ENCODE peak calls at places on chromosomes 3 and 15, in four cellular contexts. K, M, V and B are unnamed samples. For H3K9me3, the result is how much of the 10 kb centered on the place peaks cover.

GRCh38 chr15:40272713-40273056 is 10.2 kb downstream of the ANKRD63 start:
- ATAC-seq in K (peak), M (no peak), V (peak), B (no peak)

GRCh38 chr3:194852836-194853508 is 167.3 kb downstream of the FAM43A start:
- ATAC-seq in K (no peak), M (no peak), V (no peak), B (no peak)

GRCh38 chr3:144879701-144880100 is 908.1 kb downstream of the DIPK2A start:
- ATAC-seq in K (no peak), M (no peak), V (no peak), B (no peak)

GRCh38 chr15:63191895-63192603 is 2.6 kb downstream of the RAB8B start:
- ATAC-seq in K (no peak), M (peak), V (no peak), B (no peak)

GRCh38 chr3:185717627-185718330 is 107.1 kb downstream of the IGF2BP2 start:
- ATAC-seq in K (peak), M (peak), V (peak), B (no peak)

GRCh38 chr3:12981631-12982265 is 91.5 kb downstream of the IQSEC1 start:
- ATAC-seq in K (no peak), M (no peak), V (no peak), B (no peak)

GRCh38 chr3:52234516-52235447 is 4.2 kb downstream of the TWF2 start:
- ATAC-seq in K (no peak), M (no peak), V (no peak), B (no peak)

GRCh38 chr15:23446215-23447106 is 582 bp downstream of the GOLGA6L2 start:
- ATAC-seq in K (no peak), M (peak), V (peak), B (no peak)

GRCh38 chr3:98185180-98185579 is 18.7 kb downstream of the OR5H15 start:
- ATAC-seq in K (no peak), M (no peak), V (peak), B (no peak)

GRCh38 chr15:60814062-60814461 is 335.1 kb upstream of the ICE2 start:
- ATAC-seq in K (no peak), M (no peak), V (no peak), B (no peak)

GRCh38 chr3:43882976-43883680 is 192.4 kb downstream of the ABHD5 start:
- ATAC-seq in K (no peak), M (no peak), V (no peak), B (no peak)

GRCh38 chr3:161413127-161413854 is 42.0 kb upstream of the SPTSSB start:
- ATAC-seq in K (no peak), M (no peak), V (no peak), B (no peak)

GRCh38 chr15:85329561-85330421 is 50.6 kb upstream of the AKAP13 start:
- ATAC-seq in K (peak), M (no peak), V (peak), B (no peak)

GRCh38 chr3:144437989-144438388 is 466.4 kb downstream of the DIPK2A start:
- ATAC-seq in K (no peak), M (no peak), V (no peak), B (peak)

GRCh38 chr15:63446260-63446659 is 58.1 kb upstream of the USP3 start:
- ATAC-seq in K (no peak), M (no peak), V (no peak), B (no peak)

GRCh38 chr3:14077310-14077709 is 47.4 kb downstream of the CHCHD4 start:
- ATAC-seq in K (no peak), M (no peak), V (no peak), B (no peak)

GRCh38 chr3:49461443-49462171 is 8.5 kb upstream of the DAG1 start:
- ATAC-seq in K (peak), M (no peak), V (peak), B (no peak)

GRCh38 chr3:59753805-59754204 is 704.0 kb upstream of the CFAP20DC start:
- ATAC-seq in K (no peak), M (no peak), V (no peak), B (no peak)

GRCh38 chr15:41983221-41983620 is 10.9 kb upstream of the EHD4 start:
- ATAC-seq in K (no peak), M (no peak), V (peak), B (no peak)

GRCh38 chr15:59453474-59454215 is 15.7 kb downstream of the FAM81A start:
- ATAC-seq in K (peak), M (no peak), V (no peak), B (no peak)

GRCh38 chr3:50637945-50638344 is 21.0 kb downstream of the MAPKAPK3 start:
- ATAC-seq in K (no peak), M (no peak), V (no peak), B (no peak)

GRCh38 chr3:193621127-193621526 is 28.1 kb downstream of the OPA1 start:
- ATAC-seq in K (no peak), M (no peak), V (no peak), B (no peak)
- TF ChIP-seq EP300 in K (no peak), M (no peak), V (no peak), B (no peak)

GRCh38 chr15:56963719-56964118 is 45.3 kb downstream of the TCF12 start:
- ATAC-seq in K (no peak), M (no peak), V (peak), B (no peak)
- H3K27ac ChIP-seq in K (no peak), M (no peak), V (peak), B (no peak)

GRCh38 chr3:31652296-31652695 is 119.6 kb downstream of the STT3B start:
- ATAC-seq in K (no peak), M (no peak), V (no peak), B (no peak)
- H3K9me3 ChIP-seq in K (half or more), M (under half), V (under half), B (half or more)

GRCh38 chr3:172059532-172059931 is 20.2 kb downstream of the FNDC3B start:
- ATAC-seq in K (no peak), M (no peak), V (no peak), B (no peak)

GRCh38 chr3:172063456-172064432 is 24.4 kb downstream of the FNDC3B start:
- ATAC-seq in K (no peak), M (no peak), V (no peak), B (no peak)

GRCh38 chr3:172060234-172060633 is 20.9 kb downstream of the FNDC3B start:
- ATAC-seq in K (no peak), M (no peak), V (peak), B (no peak)

GRCh38 chr3:172065534-172065933 is 26.2 kb downstream of the FNDC3B start:
- ATAC-seq in K (no peak), M (peak), V (no peak), B (no peak)

GRCh38 chr3:172061724-172062184 is 22.4 kb downstream of the FNDC3B start:
- ATAC-seq in K (peak), M (no peak), V (peak), B (peak)
- TF ChIP-seq EP300 in K (peak), M (no peak), V (no peak), B (no peak)

GRCh38 chr3:64023187-64023860 is at the start of gene PSMD6:
- ATAC-seq in K (peak), M (peak), V (peak), B (peak)
- H3K27ac ChIP-seq in K (peak), M (peak), V (peak), B (peak)